ENCODE peak calls at places on chromosome 16, in four cellular contexts. Z is K562, C is HepG2, B is SK-N-SH. M is an unnamed sample. For H3K4me1 and H3K9me3, the result is how much of the 10 kb centered on the place peaks cover.

GRCh38 chr16:83878838-83879237 is 20.1 kb upstream of the MLYCD start:
- DNase-seq in Z (no peak), C (peak), B (peak), M (peak)

GRCh38 chr16:59108374-59108773 is 374.3 kb upstream of the GOT2 start:
- DNase-seq in Z (no peak), C (no peak), B (no peak), M (no peak)

GRCh38 chr16:57679768-57680167 is 11.7 kb downstream of the ADGRG3 start:
- DNase-seq in Z (no peak), C (no peak), B (no peak), M (no peak)

GRCh38 chr16:74577882-74578366 is 29.0 kb downstream of the GLG1 start:
- DNase-seq in Z (no peak), C (no peak), B (no peak), M (peak)

GRCh38 chr16:52912565-52913173 is 140.0 kb downstream of the CHD9NB start:
- DNase-seq in Z (peak), C (peak), B (peak), M (peak)

GRCh38 chr16:75265911-75266701 is 14.7 kb upstream of the BCAR1 start:
- DNase-seq in Z (peak), C (peak), B (peak), M (no peak)

GRCh38 chr16:77213542-77214108 is 14.4 kb downstream of the SYCE1L start:
- DNase-seq in Z (no peak), C (peak), B (no peak), M (peak)

GRCh38 chr16:13935408-13935807 is 15.5 kb downstream of the ERCC4 start:
- DNase-seq in Z (peak), C (peak), B (no peak), M (no peak)

GRCh38 chr16:85354623-85355514 is 242.6 kb upstream of the CIBAR2 start:
- DNase-seq in Z (peak), C (no peak), B (peak), M (no peak)

GRCh38 chr16:68275611-68276191 is 11.4 kb downstream of the SLC7A6 start:
- DNase-seq in Z (no peak), C (peak), B (no peak), M (no peak)

DNA sequence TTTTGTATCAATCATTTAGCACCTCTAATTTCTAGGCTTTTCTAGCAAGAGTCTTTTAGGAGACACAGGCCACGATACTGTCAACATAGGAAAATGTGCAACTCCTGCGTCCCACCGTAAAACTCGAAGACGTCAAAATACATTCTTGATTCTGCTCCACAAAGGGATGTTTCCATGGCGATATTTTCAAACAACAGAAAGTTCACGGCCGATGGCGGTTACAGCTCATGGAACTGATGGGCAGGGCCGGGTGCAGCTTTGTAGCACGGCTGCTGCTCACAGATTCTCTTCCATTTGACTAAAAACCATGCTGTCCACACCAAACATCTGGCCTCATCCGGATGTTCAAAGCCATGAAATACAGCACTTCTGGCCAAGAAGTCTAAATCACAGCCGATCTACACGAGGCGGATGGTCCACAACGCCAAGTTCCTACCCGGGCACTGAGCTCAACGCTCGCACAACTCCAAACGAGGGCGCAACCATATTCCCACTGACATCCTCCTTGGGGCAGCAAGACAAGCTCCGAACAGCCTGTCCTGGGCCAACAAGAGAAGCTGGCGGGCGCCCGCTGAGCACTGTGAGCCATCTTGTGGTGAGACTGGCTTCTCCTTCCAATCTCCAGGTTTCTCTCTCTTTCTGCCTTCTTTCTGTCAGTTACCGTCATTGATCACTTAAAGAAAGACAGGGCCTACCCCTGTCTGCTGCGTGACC is 79.8 kb downstream of the ZNF778 start:
- DNase-seq in Z (no peak), C (no peak), B (no peak), M (no peak)
- H3K4me1 ChIP-seq in Z (half or more), C (half or more), B (under half), M (under half)

DNA sequence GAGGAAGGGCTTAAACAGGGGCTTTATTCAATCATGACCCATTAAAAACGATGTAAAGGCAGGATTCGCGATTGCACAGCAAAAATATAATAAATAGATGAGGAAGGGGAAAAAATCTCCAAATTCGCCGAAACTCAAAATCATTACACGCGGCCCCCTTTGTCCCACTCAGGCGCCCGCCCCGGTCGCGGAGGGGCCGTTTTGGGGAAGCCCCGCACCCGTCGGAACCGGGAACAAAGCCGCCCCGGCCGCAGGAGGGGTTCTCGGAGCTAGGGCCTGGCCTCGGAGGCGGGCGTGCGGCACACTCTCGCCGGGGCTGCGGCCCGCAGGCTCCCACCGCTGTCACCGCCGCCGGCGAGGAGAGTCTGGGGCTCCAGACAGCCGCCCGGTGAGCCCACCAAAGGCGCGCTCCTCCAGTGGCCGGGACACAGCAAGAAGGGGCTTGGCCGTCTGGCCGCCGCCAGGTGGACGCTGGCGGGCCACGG is 521 bp downstream of the C16orf87 start:
- DNase-seq in Z (no peak), C (no peak), B (no peak), M (no peak)
- H3K9me3 ChIP-seq in Z (under half), C (under half), B (under half), M (under half)

DNA sequence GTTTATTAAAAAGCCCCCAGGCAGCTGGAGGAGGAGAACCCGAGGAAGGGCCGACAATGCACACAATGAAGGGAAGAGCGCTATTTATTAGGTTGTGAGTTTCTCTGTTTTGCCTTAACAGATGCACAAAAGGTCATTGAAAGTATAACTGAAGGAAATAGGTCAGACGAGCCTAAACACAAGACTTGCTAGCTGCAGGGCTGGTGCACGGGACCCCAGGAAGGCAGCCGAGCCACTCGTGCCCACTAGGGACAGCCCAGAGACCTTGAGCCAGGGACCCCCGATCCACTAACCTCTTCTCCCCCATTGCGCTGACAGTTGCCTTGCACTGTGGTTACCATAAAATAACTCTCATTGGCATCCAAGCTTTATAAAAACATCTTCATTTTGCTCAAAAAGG is 11.3 kb downstream of the LITAFD start:
- DNase-seq in Z (no peak), C (no peak), B (no peak), M (no peak)
- TF ChIP-seq ELF1 in Z (no peak), C (no peak), B (no peak), M (no peak)

GRCh38 chr16:4613636-4614570 is 785 bp downstream of the UBALD1 start:
- DNase-seq in Z (peak), C (peak), B (peak), M (no peak)
- H3K4me1 ChIP-seq in Z (half or more), C (half or more), B (under half), M (under half)

GRCh38 chr16:10412935-10413601 is 27.2 kb downstream of the ATF7IP2 start:
- DNase-seq in Z (no peak), C (no peak), B (no peak), M (no peak)
- H3K9me3 ChIP-seq in Z (half or more), C (half or more), B (under half), M (under half)

DNA sequence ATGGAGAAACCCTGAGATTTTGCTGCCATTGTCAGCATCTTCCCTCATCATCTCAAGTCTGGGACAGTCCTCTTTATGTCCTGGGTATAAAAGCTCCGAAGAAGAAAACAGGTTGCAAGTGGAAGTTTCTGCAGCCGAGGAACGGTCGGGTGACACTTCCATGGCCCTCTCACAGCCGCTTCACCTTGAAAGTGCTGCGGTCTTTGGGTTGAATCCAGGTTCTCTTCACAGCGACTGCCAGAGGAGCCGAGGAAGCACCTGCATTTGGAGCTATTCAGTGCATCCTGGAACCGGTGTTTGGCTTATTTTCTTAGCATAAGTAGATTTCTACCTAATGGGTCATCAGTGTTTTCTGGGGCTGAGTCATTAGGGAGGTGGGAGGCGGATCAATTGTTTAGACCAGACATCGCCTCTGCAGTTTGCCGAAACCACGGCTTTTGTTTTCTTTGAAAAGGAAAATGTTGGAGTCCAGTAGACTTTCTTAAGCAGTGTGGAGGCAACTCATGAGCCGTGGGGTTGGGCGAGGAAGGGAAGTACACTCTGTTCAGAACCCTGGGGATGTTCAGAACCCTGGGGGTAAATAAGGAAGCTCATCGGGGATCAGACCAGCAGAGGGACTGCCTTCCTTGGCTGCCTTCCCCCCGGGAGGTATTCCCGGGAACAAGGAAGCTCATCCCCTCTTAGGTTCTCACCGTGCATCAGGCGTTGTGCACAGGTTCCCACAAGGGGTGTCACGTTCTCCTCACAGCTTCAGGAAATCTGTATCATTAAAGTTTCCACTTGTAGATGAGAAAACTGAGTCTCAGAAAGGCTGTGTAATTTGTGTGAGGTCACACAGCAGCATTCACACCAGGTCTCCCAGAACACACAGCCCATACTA is 361.5 kb downstream of the SNX29 start:
- DNase-seq in Z (no peak), C (no peak), B (no peak), M (no peak)
- TF ChIP-seq ELF1 in Z (no peak), C (no peak), B (no peak), M (no peak)

GRCh38 chr16:66996324-66996982 is 8.1 kb downstream of the CES4A start:
- DNase-seq in Z (no peak), C (peak), B (no peak), M (no peak)
- H3K4me1 ChIP-seq in Z (under half), C (half or more), B (under half), M (under half)

M was measured in HCT116.